ENCODE peak calls at places on chromosomes 16 and 17, in four cellular contexts. G is breast epithelium, M is stomach, L is HCT116. P is an unnamed sample.
A peak's percentile ranks its signal among the peaks of the same experiment; 100 is the strongest.

GRCh38 chr16:16109453-16110110 is 113.7 kb downstream of the ABCC6 start:
- DNase-seq in M (no peak), G (no peak), L (no peak), P (no peak)

GRCh38 chr17:74231846-74232713 is 18.7 kb downstream of the TTYH2 start:
- DNase-seq in G (no peak), L (no peak), M (no peak), P (no peak)

GRCh38 chr17:67431210-67432015 is 54.3 kb downstream of the PITPNC1 start:
- DNase-seq in G (no peak), M (no peak), L (peak; percentile 76), P (no peak)

GRCh38 chr17:42653179-42654124 is 5.6 kb upstream of the TUBG2 start:
- DNase-seq in L (no peak), M (no peak), G (peak; percentile 59), P (no peak)

GRCh38 chr17:77032929-77033328 is 107.8 kb upstream of the SEC14L1 start:
- DNase-seq in G (no peak), M (no peak), L (no peak), P (no peak)

GRCh38 chr16:49620158-49620867 is 235.6 kb downstream of the ZNF423 start:
- DNase-seq in L (peak; percentile 24), G (no peak), M (peak; percentile 72), P (no peak)

GRCh38 chr17:58541249-58541648 is 26.8 kb upstream of the MTMR4 start:
- DNase-seq in G (no peak), M (no peak), L (peak; percentile 54), P (no peak)

GRCh38 chr16:20347666-20348364 is 4.7 kb downstream of the UMOD start:
- DNase-seq in L (no peak), G (no peak), M (no peak), P (no peak)

GRCh38 chr16:14672403-14672971 is 21.6 kb downstream of the PLA2G10 start:
- DNase-seq in G (no peak), L (no peak), M (peak; percentile 53), P (no peak)

DNA sequence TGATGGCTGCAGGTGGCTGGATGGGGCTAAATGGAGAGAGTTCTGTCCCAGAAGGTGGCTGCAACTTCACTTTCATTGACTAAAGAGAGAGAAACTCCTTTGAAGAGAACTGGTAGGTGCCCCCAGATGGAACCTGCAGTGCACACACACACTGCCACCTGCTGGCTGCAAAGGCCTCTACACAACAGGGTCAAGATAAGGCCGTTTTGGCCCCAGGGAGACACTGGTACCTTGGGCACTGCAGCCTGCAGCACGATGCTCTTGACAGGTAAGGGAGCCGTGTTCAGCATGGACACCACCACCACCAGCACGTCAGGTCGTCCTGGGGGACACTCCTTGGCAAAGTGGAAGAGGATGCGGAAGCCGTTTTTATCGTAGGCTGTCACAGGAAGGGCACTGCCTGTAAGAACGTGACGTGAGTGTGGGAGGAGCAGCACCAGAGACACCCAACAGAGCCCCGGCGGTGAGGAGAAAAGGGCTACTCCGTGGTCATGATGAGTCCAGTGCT is 22.7 kb downstream of the GGA3 start:
- DNase-seq in M (peak; percentile 57), L (peak; percentile 59), G (no peak), P (peak; percentile 43)
- TF ChIP-seq CTCF in M (peak; percentile 63), L (peak; percentile 99), G (peak; percentile 69), P (peak; percentile 92)

GRCh38 chr16:25013049-25013448 is 2.1 kb downstream of the ARHGAP17 start:
- DNase-seq in M (no peak), L (no peak), G (no peak), P (no peak)
- H3K27me3 ChIP-seq in M (no peaks in the 10 kb centered on the region), L (no peaks in the 10 kb centered on the region), G (no peaks in the 10 kb centered on the region), P (no peaks in the 10 kb centered on the region)

GRCh38 chr16:1156111-1156982 is 3.4 kb downstream of the CACNA1H start:
- DNase-seq in M (no peak), L (no peak), G (no peak), P (no peak)
- H3K27ac ChIP-seq in M (peak overlapping the region; percentile 88), L (no peak overlapping the region), G (no peak overlapping the region), P (no peak overlapping the region)

GRCh38 chr16:47460755-47461597 is at the start of the genes ITFG1 and PHKB:
- DNase-seq in G (peak; percentile 80), M (peak; percentile 91), L (peak; percentile 86), P (peak; percentile 75)
- TF ChIP-seq CTCF in G (no peak), M (no peak), L (peak; percentile 6), P (no peak)

GRCh38 chr17:51356084-51356410 is 95.7 kb downstream of the UTP18 start:
- DNase-seq in G (no peak), L (no peak), M (no peak), P (no peak)

GRCh38 chr17:51352798-51353197 is 92.5 kb downstream of the UTP18 start:
- DNase-seq in M (no peak), L (no peak), G (no peak), P (no peak)

GRCh38 chr17:51353296-51353695 is 93.0 kb downstream of the UTP18 start:
- DNase-seq in M (no peak), G (no peak), L (no peak), P (no peak)

GRCh38 chr17:51354908-51355307 is 94.6 kb downstream of the UTP18 start:
- DNase-seq in G (no peak), M (no peak), L (no peak), P (no peak)

GRCh38 chr17:51355314-51356083 is 95.2 kb downstream of the UTP18 start:
- DNase-seq in G (no peak), M (no peak), L (no peak), P (no peak)
- H3K27me3 ChIP-seq in G (no peaks in the 10 kb centered on the region), M (no peaks in the 10 kb centered on the region), L (peaks cover 23% of the 10 kb centered on the region), P (peaks cover 5% of the 10 kb centered on the region)

DNA sequence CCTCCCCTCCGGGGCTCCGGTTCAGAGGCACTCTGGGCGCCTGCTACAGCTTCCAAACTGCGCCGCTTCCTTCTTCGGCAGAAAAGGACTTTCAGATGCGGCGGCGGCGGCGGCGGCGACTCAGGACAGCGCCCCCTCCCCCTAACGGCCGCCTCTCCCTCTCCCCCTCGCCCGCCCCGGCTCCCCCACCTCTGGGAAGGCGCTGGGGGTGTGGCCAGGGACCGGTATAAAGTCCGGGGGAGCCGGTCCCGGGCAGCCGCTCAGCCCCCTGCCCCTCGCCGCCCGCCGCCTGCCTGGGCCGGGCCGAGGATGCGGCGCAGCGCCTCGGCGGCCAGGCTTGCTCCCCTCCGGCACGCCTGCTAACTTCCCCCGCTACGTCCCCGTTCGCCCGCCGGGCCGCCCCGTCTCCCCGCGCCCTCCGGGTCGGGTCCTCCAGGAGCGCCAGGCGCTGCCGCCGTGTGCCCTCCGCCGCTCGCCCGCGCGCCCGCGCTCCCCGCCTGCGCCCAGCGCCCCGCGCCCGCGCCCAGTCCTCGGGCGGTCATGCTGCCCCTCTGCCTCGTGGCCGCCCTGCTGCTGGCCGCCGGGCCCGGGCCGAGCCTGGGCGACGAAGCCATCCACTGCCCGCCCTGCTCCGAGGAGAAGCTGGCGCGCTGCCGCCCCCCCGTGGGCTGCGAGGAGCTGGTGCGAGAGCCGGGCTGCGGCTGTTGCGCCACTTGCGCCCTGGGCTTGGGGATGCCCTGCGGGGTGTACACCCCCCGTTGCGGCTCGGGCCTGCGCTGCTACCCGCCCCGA is at the start of gene IGFBP4:
- DNase-seq in G (peak; percentile 81), L (no peak), M (peak; percentile 77), P (no peak)
- H3K27ac ChIP-seq in G (peak within 1 kb of the TSS; percentile 94), L (no peak within 1 kb of the TSS), M (peak within 1 kb of the TSS; percentile 93), P (peak within 1 kb of the TSS; percentile 80)

GRCh38 chr17:78559749-78560368 is 17.3 kb downstream of the DNAH17 start:
- DNase-seq in L (peak; percentile 57), M (no peak), G (no peak), P (no peak)
- TF ChIP-seq CTCF in L (peak; percentile 78), M (peak; percentile 18), G (no peak), P (no peak)

GRCh38 chr16:30976486-30976885 is 8.5 kb upstream of the HSD3B7 start:
- DNase-seq in L (no peak), G (no peak), M (no peak), P (no peak)
- H3K27me3 ChIP-seq in L (no peaks in the 10 kb centered on the region), G (no peaks in the 10 kb centered on the region), M (no peaks in the 10 kb centered on the region), P (no peaks in the 10 kb centered on the region)

DNA sequence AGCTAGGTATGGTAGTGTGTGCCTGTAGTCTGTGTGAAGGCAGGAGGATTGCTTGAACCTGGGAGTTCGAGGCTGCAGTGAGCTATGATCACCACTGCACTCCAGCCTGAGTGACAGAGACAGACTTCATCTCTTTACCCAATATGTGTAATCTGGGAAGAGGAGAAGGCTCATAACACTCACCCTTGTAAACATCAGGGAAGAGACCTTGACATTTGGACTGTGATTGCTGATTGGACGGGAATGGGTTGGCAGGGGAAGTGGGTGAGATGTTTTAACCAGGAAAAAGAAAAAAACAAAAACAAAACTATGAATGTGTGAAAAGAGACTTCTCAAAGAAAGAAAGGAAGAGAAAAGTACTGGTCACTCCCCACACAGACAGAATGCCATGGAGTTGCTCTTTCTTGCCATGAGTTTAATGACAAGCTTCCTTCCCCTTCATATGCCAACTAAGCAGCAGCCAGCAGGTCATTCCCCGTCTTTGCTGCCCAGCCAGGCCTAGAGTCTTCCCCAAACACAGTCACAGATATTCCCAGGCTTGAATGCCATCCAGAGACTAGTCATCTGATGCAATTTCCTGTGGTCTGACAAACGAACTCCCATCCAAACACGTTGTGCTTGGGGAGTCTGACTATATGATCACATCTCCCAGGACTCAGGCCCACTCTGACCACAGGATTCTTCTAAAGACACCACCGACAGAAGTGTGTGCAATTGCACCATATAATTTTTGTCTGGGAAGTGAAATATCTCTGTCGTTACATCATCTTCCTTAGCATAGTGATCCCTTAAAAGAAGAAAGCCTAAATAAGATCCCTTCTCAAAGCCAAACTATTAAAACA is 3.6 kb upstream of the XAF1 start:
- DNase-seq in M (no peak), L (no peak), G (no peak), P (peak; percentile 98)
- H3K27ac ChIP-seq in M (peak overlapping the region; percentile 67), L (no peak overlapping the region), G (peak overlapping the region; percentile 92), P (peak overlapping the region; percentile 100)

GRCh38 chr17:12859520-12859919 is 70.2 kb downstream of the ARHGAP44 start:
- DNase-seq in L (no peak), M (no peak), G (no peak), P (no peak)
- TF ChIP-seq CTCF in L (no peak), M (no peak), G (no peak), P (no peak)